ENCODE peak calls at places on chromosomes 13 and 19, in five cellular contexts. U is nephron progenitor cell, H is MM.1S, W is left lung, X is natural killer cell. J is an unnamed sample.

GRCh38 chr19:18291019-18291524 is 9.7 kb upstream of the JUND start:
- DNase-seq in X (no peak), U (no peak), W (no peak), H (no peak), J (peak; percentile 56)

GRCh38 chr19:56899943-56900342 is 59.4 kb upstream of the PEG3 start:
- DNase-seq in X (no peak), U (no peak), W (no peak), H (no peak), J (no peak)

GRCh38 chr13:109074436-109074835 is 445.0 kb downstream of the MYO16 start:
- DNase-seq in U (no peak), X (no peak), W (no peak), H (no peak), J (no peak)

GRCh38 chr19:3357362-3357730 is 9.0 kb upstream of the NFIC start:
- DNase-seq in H (no peak), U (no peak), W (no peak), X (peak; percentile 34), J (no peak)

GRCh38 chr19:11190501-11190900 is 6.8 kb downstream of the KANK2 start:
- DNase-seq in X (no peak), H (no peak), U (no peak), W (no peak), J (no peak)

GRCh38 chr13:48220592-48221300 is 12.3 kb upstream of the ITM2B start:
- DNase-seq in U (no peak), H (no peak), W (no peak), X (no peak), J (no peak)

GRCh38 chr13:52001120-52001731 is 10.0 kb downstream of the ATP7B start:
- DNase-seq in W (no peak), H (peak; percentile 16), X (no peak), U (no peak), J (peak; percentile 70)

GRCh38 chr13:91668844-91669495 is 270.5 kb downstream of the GPC5 start:
- DNase-seq in U (no peak), X (no peak), H (no peak), W (no peak), J (no peak)

GRCh38 chr19:48745208-48745995 is 1.3 kb downstream of the IZUMO1 start:
- DNase-seq in X (no peak), W (no peak), U (peak; percentile 56), H (peak; percentile 56), J (peak; percentile 79)

GRCh38 chr13:66994097-66994496 is 236.0 kb downstream of the PCDH9 start:
- DNase-seq in X (no peak), H (peak; percentile 8), U (peak; percentile 75), W (peak; percentile 60), J (peak; percentile 49)

GRCh38 chr13:102100234-102100633 is 301.6 kb downstream of the FGF14 start:
- DNase-seq in H (no peak), W (no peak), U (no peak), X (no peak), J (no peak)

GRCh38 chr19:34960103-34960805 is 3.8 kb downstream of the ZNF792 start:
- DNase-seq in W (no peak), U (no peak), H (no peak), X (no peak), J (no peak)

GRCh38 chr19:10009269-10009665 is 1.0 kb downstream of the COL5A3 start:
- DNase-seq in U (peak; percentile 92), X (peak; percentile 59), H (no peak), W (no peak), J (peak; percentile 66)

GRCh38 chr19:7618366-7618765 is 11.0 kb downstream of the XAB2 start:
- DNase-seq in W (no peak), H (no peak), X (no peak), U (no peak), J (no peak)

GRCh38 chr19:17027428-17027816 is 812 bp upstream of the CPAMD8 start:
- DNase-seq in U (no peak), W (no peak), H (no peak), X (no peak), J (no peak)

GRCh38 chr19:14059093-14059480 is 2.8 kb downstream of the PALM3 start:
- DNase-seq in X (peak; percentile 46), H (no peak), U (peak; percentile 58), W (no peak), J (peak; percentile 86)

GRCh38 chr19:47330466-47330869 is 1.5 kb upstream of the C5AR2 start:
- DNase-seq in W (no peak), X (no peak), U (no peak), H (no peak), J (no peak)

GRCh38 chr13:102799544-102800144 is 725 bp downstream of the BIVM start:
- DNase-seq in U (peak; percentile 58), X (peak; percentile 25), W (peak; percentile 38), H (no peak), J (peak; percentile 58)

GRCh38 chr13:39930060-39930459 is 274.6 kb downstream of the COG6 start:
- DNase-seq in H (peak; percentile 6), U (no peak), X (no peak), W (no peak), J (no peak)

GRCh38 chr13:107867701-107868661 is 347.4 kb downstream of the LIG4 start:
- DNase-seq in H (no peak), U (peak; percentile 70), W (no peak), X (no peak), J (peak; percentile 35)

GRCh38 chr13:111323549-111323948 is 3.1 kb downstream of the TEX29 start:
- DNase-seq in H (no peak), X (no peak), W (no peak), U (no peak), J (no peak)

GRCh38 chr13:105336706-105337582 is 1198.5 kb downstream of the EFNB2 start:
- DNase-seq in X (no peak), U (no peak), H (no peak), W (no peak), J (no peak)

GRCh38 chr19:47765522-47766358 is 12.8 kb upstream of the SELENOW start:
- DNase-seq in U (peak; percentile 81), H (peak; percentile 48), X (no peak), W (peak; percentile 46), J (peak; percentile 65)

GRCh38 chr19:5094768-5095567 is 126.1 kb downstream of the KDM4B start:
- DNase-seq in X (no peak), W (no peak), U (no peak), H (no peak), J (no peak)

GRCh38 chr19:42270346-42271044 is 1.4 kb downstream of the CIC start:
- DNase-seq in U (no peak), W (peak; percentile 66), X (peak; percentile 70), H (peak; percentile 71), J (peak; percentile 68)

DNA sequence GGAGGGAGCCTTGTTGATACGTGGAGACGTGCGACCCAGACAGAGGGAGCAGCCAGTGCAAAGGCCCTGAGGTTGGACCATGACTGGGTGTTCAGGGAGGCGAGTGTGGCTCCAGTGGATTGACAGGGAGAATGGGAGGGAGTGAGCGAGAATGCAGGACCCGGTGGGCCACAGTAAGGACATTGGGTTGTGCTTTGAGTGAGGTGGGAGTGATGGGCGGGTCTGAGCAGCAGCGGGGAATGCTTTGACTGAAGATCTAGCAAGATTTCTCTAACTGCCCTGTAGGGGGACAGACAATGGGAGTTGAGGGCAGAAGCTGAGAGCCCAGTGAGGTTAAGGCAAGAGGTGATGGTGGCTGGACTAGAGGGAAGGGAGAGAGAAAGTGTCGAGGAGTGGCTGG is 7.7 kb upstream of the NANOS2 start:
- DNase-seq in W (no peak), X (no peak), U (no peak), H (no peak), J (no peak)
- TF ChIP-seq CTCF in W (no peak), X (no peak), U (no peak), H (peak; percentile 7), J (peak; percentile 2)

GRCh38 chr19:1767464-1767933 is 14.2 kb downstream of the ONECUT3 start:
- DNase-seq in U (peak; percentile 84), X (peak; percentile 69), H (peak; percentile 26), W (no peak), J (peak; percentile 93)

GRCh38 chr19:1768918-1769644 is 15.8 kb downstream of the ONECUT3 start:
- DNase-seq in W (no peak), H (no peak), X (no peak), U (no peak), J (no peak)

GRCh38 chr19:1766800-1767352 is 13.6 kb downstream of the ONECUT3 start:
- DNase-seq in H (no peak), X (no peak), W (no peak), U (no peak), J (no peak)

GRCh38 chr19:1769645-1769985 is 16.3 kb downstream of the ONECUT3 start:
- DNase-seq in W (no peak), X (no peak), U (no peak), H (no peak), J (no peak)

DNA sequence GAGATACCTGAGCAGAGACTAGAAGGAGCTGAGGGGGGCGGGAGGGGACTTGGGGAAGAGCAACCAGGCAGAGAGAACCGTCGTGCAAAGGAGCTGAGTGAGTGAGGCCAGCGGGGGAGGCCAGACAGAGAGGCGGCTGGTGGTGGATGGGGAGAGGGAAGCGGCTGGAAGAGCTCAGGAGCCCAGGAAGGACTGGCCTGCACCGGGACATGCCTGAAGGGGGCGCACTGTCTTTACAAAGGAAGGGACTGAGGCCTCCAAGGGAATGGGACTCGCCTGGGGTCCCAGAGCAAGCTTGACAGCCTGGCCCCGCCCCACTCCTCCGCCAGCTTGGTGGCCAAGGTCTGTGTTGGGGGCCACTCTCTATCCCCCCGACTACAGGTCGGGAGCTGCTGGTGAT is 14.9 kb downstream of the ONECUT3 start:
- DNase-seq in W (no peak), X (no peak), U (peak; percentile 73), H (no peak), J (no peak)
- TF ChIP-seq CTCF in W (no peak), X (no peak), U (peak; percentile 33), H (no peak), J (no peak)

GRCh38 chr19:31306006-31306753 is 43.1 kb downstream of the TSHZ3 start:
- DNase-seq in U (no peak), W (peak; percentile 27), X (no peak), H (no peak), J (no peak)

GRCh38 chr19:31300406-31300805 is 48.8 kb downstream of the TSHZ3 start:
- DNase-seq in X (no peak), H (no peak), W (peak; percentile 19), U (no peak), J (no peak)

GRCh38 chr19:31301306-31301980 is 47.8 kb downstream of the TSHZ3 start:
- DNase-seq in U (no peak), W (peak; percentile 12), X (no peak), H (no peak), J (no peak)

GRCh38 chr19:31304877-31305312 is 44.3 kb downstream of the TSHZ3 start:
- DNase-seq in U (no peak), X (no peak), W (peak; percentile 34), H (no peak), J (no peak)

DNA sequence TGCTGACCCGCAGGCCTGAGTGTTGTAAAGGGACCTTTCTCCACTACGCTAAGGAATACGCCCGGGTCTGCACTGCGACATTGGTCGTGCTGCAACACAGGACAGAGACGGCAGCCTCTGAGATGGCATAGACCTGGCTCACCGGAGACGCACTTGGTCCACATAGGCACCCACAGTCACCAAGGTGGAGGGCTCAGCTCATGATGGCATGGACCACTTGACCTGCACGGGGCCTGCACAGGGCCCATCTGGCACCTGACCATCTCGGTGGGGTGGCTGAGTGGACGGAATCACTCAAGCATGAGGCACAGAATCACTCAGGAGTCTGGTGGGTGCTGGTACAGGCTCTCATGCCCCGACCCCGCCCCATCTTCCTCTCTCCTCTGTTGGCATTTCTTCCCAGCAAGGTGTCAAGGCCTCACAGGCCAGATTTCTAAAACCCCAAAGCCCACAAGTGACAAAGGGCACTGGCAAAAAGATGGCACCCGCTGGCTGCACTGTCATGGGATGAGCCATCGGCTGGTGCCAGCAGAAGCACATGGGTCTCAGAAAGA is 45.9 kb downstream of the TSHZ3 start:
- DNase-seq in X (no peak), W (peak; percentile 21), U (no peak), H (no peak), J (no peak)
- TF ChIP-seq CTCF in X (no peak), W (no peak), U (no peak), H (no peak), J (no peak)

GRCh38 chr19:37885392-37885791 is 21.0 kb downstream of the WDR87 start:
- DNase-seq in H (no peak), U (no peak), W (no peak), X (no peak), J (no peak)
- TF ChIP-seq CTCF in H (no peak), U (no peak), W (no peak), X (no peak), J (no peak)